ENCODE peak calls at places on chromosomes 11 and 22, in ten cellular contexts. O is body of pancreas, F is ovary, S is heart left ventricle, U is HCT116, I is sigmoid colon, J is A549, L is stomach, C is IMR-90, D is right lobe of liver. G is an unnamed sample.

GRCh38 chr11:78662811-78663210 is 88.1 kb upstream of the NARS2 start:
- DNase-seq in O (no peak), F (no peak), S (no peak), U (no peak), I (no peak), J (no peak), L (no peak), C (no peak), D (no peak), G (no peak)

GRCh38 chr11:18599739-18600230 is at the start of gene MISFA:
- DNase-seq in O (no peak), F (no peak), S (no peak), U (no peak), I (no peak), J (no peak), L (no peak), C (peak; percentile 18), D (no peak), G (no peak)

GRCh38 chr11:65315204-65315865 is 669 bp downstream of the CDC42EP2 start:
- DNase-seq in O (peak; percentile 83), F (peak; percentile 93), S (peak; percentile 80), U (peak; percentile 48), I (peak; percentile 92), J (peak; percentile 78), L (peak; percentile 77), C (peak; percentile 68), D (peak; percentile 87), G (peak; percentile 33)

GRCh38 chr11:1567721-1568100 is 4.4 kb downstream of the DUSP8 start:
- DNase-seq in O (no peak), F (no peak), S (no peak), U (no peak), I (no peak), J (no peak), L (no peak), C (no peak), D (no peak), G (no peak)

GRCh38 chr11:32006799-32007388 is 84.0 kb upstream of the RCN1 start:
- DNase-seq in O (peak; percentile 19), F (no peak), S (no peak), U (peak; percentile 35), I (no peak), J (peak; percentile 46), L (no peak), C (peak; percentile 51), D (no peak), G (no peak)

GRCh38 chr22:48940266-48940987 is 887.2 kb downstream of the BRD1 start:
- DNase-seq in O (no peak), F (no peak), S (no peak), U (no peak), I (peak; percentile 29), J (no peak), L (peak; percentile 21), C (no peak), D (no peak), G (no peak)

GRCh38 chr11:43810929-43811596 is 69.6 kb upstream of the ALKBH3 start:
- DNase-seq in O (no peak), F (no peak), S (no peak), U (no peak), I (no peak), J (no peak), L (no peak), C (no peak), D (no peak), G (no peak)

GRCh38 chr11:134524201-134524600 is 112.2 kb upstream of the B3GAT1 start:
- DNase-seq in O (no peak), F (no peak), S (no peak), U (no peak), I (peak; percentile 38), J (no peak), L (no peak), C (no peak), D (peak; percentile 13), G (no peak)

DNA sequence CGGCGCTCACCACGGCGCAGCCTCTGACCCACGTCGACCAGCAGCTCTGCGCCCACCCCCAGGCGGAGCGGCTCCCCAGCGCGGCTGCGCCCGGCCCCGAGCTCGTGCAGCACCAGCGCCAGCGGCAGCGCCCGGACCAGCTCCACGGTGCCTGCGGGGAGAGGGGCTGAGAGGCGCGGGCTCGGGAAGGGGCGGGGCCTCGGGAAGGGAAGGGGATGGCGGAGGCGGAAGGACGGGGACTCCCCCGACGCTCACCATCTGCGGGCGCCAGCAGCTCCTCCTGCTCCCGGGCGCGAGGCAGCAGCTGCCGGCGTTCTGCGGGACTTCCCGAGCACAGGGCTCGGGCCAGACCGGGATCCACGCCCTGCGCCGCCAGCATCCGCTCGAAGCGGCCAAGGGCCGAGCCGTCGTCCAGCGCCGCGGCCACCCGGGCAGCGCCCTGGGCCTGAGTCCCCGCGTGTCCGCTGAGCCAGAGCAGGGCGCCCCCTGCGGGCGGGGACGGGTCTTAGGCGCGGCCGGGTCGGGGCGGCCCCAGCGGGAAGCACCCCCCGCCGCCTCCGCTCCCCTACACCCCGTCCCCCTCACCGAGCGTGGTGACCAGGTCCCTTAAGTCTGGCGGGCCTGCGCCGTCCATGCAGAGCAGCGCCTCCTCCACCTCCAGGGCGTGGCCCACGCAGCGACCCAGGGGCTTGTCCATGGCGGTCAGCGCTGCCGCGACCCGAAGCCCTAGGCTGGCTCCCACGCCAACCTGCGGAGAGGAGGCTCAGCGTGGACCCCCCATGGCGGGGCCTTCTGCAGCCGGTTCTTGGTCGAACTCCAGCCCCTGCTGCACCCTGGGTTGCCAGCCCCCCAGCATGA is 822 bp upstream of the SCO2 start:
- DNase-seq in O (peak; percentile 79), F (peak; percentile 85), S (peak; percentile 87), U (no peak), I (peak; percentile 88), J (peak; percentile 74), L (peak; percentile 83), C (peak; percentile 64), D (peak; percentile 90), G (peak; percentile 46)
- TF ChIP-seq POLR2A in O (no peak), F (no peak), S (no peak), U (no peak), I (no peak), J (peak; percentile 23), L (no peak), C (no peak), D (peak; percentile 33), G (no peak)

DNA sequence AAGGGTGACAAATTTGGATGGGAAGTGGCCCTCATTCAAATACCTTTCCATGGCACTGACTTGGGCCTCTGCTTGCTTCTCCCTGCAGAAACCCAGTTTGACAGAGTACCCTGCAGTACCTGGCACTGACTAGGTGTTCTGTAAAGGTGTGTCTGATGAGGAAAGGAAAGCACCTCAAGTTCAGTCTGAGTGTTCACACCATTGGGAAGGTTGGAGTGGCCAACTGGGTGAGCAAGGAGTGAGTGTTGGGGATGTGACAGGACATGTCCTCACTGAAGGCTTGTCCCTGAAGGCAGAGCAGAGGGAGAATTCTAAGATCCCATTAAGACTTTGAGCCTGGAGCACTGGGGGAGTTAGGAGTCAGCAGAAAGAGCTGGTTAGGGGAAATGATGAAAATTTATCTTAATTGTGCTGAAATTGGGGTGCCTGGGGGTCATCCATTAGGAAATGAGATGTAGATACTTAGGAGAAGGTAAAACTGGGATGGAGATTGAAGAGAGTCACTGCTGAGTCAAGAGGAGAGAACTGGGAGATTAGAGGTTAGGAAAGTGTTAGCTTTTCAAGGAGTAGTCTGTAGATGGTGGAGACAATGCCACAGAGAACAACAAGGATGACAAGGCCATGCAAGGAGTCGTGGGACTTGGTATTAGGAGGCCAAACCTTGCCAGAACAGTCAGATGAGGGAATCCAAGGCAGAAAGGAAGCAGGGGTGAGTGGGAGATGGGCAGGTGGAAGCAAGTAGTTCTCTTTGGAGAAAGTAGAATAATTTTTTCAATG is 6.1 kb downstream of the SREBF2 start:
- DNase-seq in O (no peak), F (no peak), S (no peak), U (no peak), I (no peak), J (no peak), L (no peak), C (no peak), D (no peak), G (no peak)
- H3K27ac ChIP-seq in O (no peak overlapping the region), F (no peak overlapping the region), S (no peak overlapping the region), U (no peak overlapping the region), I (no peak overlapping the region), J (peak overlapping the region; percentile 24), L (peak overlapping the region; percentile 53), C (no peak overlapping the region), D (no peak overlapping the region), G (no peak overlapping the region)

GRCh38 chr22:37744589-37744988 is 47.7 kb downstream of the TRIOBP start:
- DNase-seq in O (no peak), F (no peak), S (no peak), U (no peak), I (no peak), J (no peak), L (no peak), C (no peak), D (no peak), G (no peak)
- H3K4me1 ChIP-seq in O (peaks cover 41% of the 10 kb centered on the region), F (peaks cover 29% of the 10 kb centered on the region), S (peaks cover 7% of the 10 kb centered on the region), U (peaks cover 66% of the 10 kb centered on the region), I (no peaks in the 10 kb centered on the region), J (peaks cover 70% of the 10 kb centered on the region), L (peaks cover 86% of the 10 kb centered on the region), C (peaks cover 42% of the 10 kb centered on the region), D (no peaks in the 10 kb centered on the region), G (peaks cover 18% of the 10 kb centered on the region)

GRCh38 chr11:12712132-12712531 is 37.9 kb downstream of the TEAD1 start:
- DNase-seq in O (no peak), F (no peak), S (no peak), U (no peak), I (no peak), J (no peak), L (no peak), C (no peak), D (no peak), G (no peak)
- TF ChIP-seq POLR2A in O (no peak), F (no peak), S (no peak), U (no peak), I (no peak), J (no peak), L (no peak), C (no peak), D (no peak), G (no peak)

GRCh38 chr22:38043151-38044039 is 13.8 kb upstream of the PICK1 start:
- DNase-seq in O (no peak), F (no peak), S (no peak), U (no peak), I (no peak), J (no peak), L (no peak), C (no peak), D (no peak), G (no peak)
- H3K27ac ChIP-seq in O (no peak overlapping the region), F (no peak overlapping the region), S (no peak overlapping the region), U (no peak overlapping the region), I (no peak overlapping the region), J (no peak overlapping the region), L (no peak overlapping the region), C (no peak overlapping the region), D (no peak overlapping the region), G (no peak overlapping the region)

DNA sequence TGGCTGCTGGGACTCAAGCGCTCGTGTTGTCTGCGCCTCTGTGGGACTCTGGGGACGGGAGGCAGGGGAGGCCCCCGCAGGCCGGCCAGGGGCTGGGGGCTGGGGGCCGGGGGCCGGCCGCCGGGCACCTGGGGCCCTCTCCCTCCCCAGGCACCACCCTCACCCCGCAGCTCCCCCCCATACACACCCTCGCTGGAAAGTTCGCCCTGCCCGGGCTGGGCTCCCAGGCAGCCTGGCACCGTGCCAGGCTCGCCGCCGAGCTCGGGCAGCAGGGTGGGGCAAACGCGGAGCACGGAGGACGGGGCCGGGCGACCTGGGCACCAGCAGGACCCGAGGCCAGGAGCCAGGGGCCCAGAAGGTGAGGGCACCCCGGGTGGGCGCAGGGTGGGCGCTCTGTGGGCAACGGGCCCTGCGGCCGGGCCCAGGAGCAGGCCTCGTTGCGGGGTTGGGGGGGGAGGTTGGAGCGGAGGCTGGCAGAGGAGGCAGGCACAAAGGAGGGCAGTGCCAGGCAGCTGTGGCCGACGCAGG is 76.7 kb upstream of the WNT7B start:
- DNase-seq in O (peak; percentile 84), F (peak; percentile 86), S (peak; percentile 83), U (no peak), I (peak; percentile 93), J (no peak), L (peak; percentile 84), C (peak; percentile 38), D (peak; percentile 90), G (peak; percentile 80)
- H3K4me1 ChIP-seq in O (peaks cover 88% of the 10 kb centered on the region), F (peaks cover 26% of the 10 kb centered on the region), S (peaks cover 20% of the 10 kb centered on the region), U (peaks cover 19% of the 10 kb centered on the region), I (no peaks in the 10 kb centered on the region), J (peaks cover 43% of the 10 kb centered on the region), L (peaks cover 92% of the 10 kb centered on the region), C (peaks cover 26% of the 10 kb centered on the region), D (no peaks in the 10 kb centered on the region), G (peaks cover 84% of the 10 kb centered on the region)

G was measured in gastrocnemius medialis.